ENCODE peak calls at places on chromosome 11, in four cellular contexts. O, K, L and B are unnamed samples.
A peak's percentile ranks its signal among the peaks of the same experiment; 100 is the strongest.

GRCh38 chr11:7246179-7246578 is 5.5 kb upstream of the SYT9 start:
- DNase-seq in O (no peak), K (no peak), L (no peak), B (no peak)

GRCh38 chr11:71207563-71207962 is 44.8 kb downstream of the SHANK2 start:
- DNase-seq in O (peak; percentile 11), K (no peak), L (no peak), B (no peak)

GRCh38 chr11:198236-198806 is 5.4 kb downstream of the SCGB1C1 start:
- DNase-seq in O (peak; percentile 16), K (peak; percentile 37), L (no peak), B (no peak)

GRCh38 chr11:122984186-122985011 is 2.8 kb upstream of the BSX start:
- DNase-seq in O (no peak), K (peak; percentile 43), L (no peak), B (no peak)

GRCh38 chr11:117866526-117866925 is 9.9 kb downstream of the FXYD6 start:
- DNase-seq in O (no peak), K (no peak), L (no peak), B (no peak)

GRCh38 chr11:64489831-64490441 is 101.1 kb upstream of the SLC22A12 start:
- DNase-seq in O (peak; percentile 44), K (peak; percentile 59), L (peak; percentile 32), B (peak; percentile 66)

GRCh38 chr11:17513853-17514252 is 30.4 kb downstream of the USH1C start:
- DNase-seq in O (no peak), K (no peak), L (no peak), B (no peak)

GRCh38 chr11:11988099-11988651 is 20.3 kb downstream of the DKK3 start:
- DNase-seq in O (no peak), K (no peak), L (no peak), B (no peak)

GRCh38 chr11:95924414-95924760 is 480 bp upstream of the MTMR2 start:
- DNase-seq in O (no peak), K (no peak), L (no peak), B (no peak)

GRCh38 chr11:75262436-75262835 is 21.9 kb downstream of the TPBGL start:
- DNase-seq in O (peak; percentile 18), K (no peak), L (no peak), B (no peak)

GRCh38 chr11:14578551-14578956 is 58.4 kb upstream of the PSMA1 start:
- DNase-seq in O (no peak), K (peak; percentile 87), L (peak; percentile 78), B (peak; percentile 51)

GRCh38 chr11:94473177-94473799 is 20.4 kb downstream of the MRE11 start:
- DNase-seq in O (no peak), K (peak; percentile 75), L (no peak), B (peak; percentile 57)

GRCh38 chr11:10670099-10670498 is 23.5 kb downstream of the IRAG1 start:
- DNase-seq in O (no peak), K (no peak), L (no peak), B (no peak)

GRCh38 chr11:74268451-74268850 is 43.0 kb downstream of the P4HA3 start:
- DNase-seq in O (no peak), K (no peak), L (no peak), B (no peak)